ENCODE peak calls at places on chromosomes 2 and 18, in six cellular contexts. One of them, this sample, is unnamed.

GRCh38 chr2:235291464-235291863 is 202.4 kb upstream of the AGAP1 start:
- DNase-seq in right lobe of liver: no peak
- DNase-seq in SK-N-MC: no peak
- DNase-seq in stimulated activated CD4-positive, alpha-beta T cell treated with anti-CD3 and anti-CD28 coated beads, Interleukin-1b, Interleukin-23, amount 100 ng/mL, for 1 hour: no peak
- DNase-seq in right cardiac atrium: no peak
- DNase-seq in AG08396: no peak
- DNase-seq in this sample: no peak

GRCh38 chr2:207828361-207829057 is 58.8 kb upstream of the FZD5 start:
- DNase-seq in right lobe of liver: peak; percentile 59
- DNase-seq in SK-N-MC: no peak
- DNase-seq in stimulated activated CD4-positive, alpha-beta T cell treated with anti-CD3 and anti-CD28 coated beads, Interleukin-1b, Interleukin-23, amount 100 ng/mL, for 1 hour: no peak
- DNase-seq in right cardiac atrium: no peak
- DNase-seq in AG08396: no peak
- DNase-seq in this sample: peak; percentile 62

GRCh38 chr2:6652271-6652670 is 213.4 kb downstream of the CMPK2 start:
- DNase-seq in right lobe of liver: no peak
- DNase-seq in SK-N-MC: no peak
- DNase-seq in stimulated activated CD4-positive, alpha-beta T cell treated with anti-CD3 and anti-CD28 coated beads, Interleukin-1b, Interleukin-23, amount 100 ng/mL, for 1 hour: no peak
- DNase-seq in right cardiac atrium: no peak
- DNase-seq in AG08396: no peak
- DNase-seq in this sample: no peak

GRCh38 chr18:78809845-78810244 is 169.8 kb upstream of the SALL3 start:
- DNase-seq in right lobe of liver: no peak
- DNase-seq in SK-N-MC: no peak
- DNase-seq in stimulated activated CD4-positive, alpha-beta T cell treated with anti-CD3 and anti-CD28 coated beads, Interleukin-1b, Interleukin-23, amount 100 ng/mL, for 1 hour: no peak
- DNase-seq in right cardiac atrium: no peak
- DNase-seq in AG08396: no peak
- DNase-seq in this sample: no peak

GRCh38 chr2:134283701-134284100 is 29.8 kb downstream of the MGAT5 start:
- DNase-seq in right lobe of liver: no peak
- DNase-seq in SK-N-MC: no peak
- DNase-seq in stimulated activated CD4-positive, alpha-beta T cell treated with anti-CD3 and anti-CD28 coated beads, Interleukin-1b, Interleukin-23, amount 100 ng/mL, for 1 hour: no peak
- DNase-seq in right cardiac atrium: peak; percentile 49
- DNase-seq in AG08396: no peak
- DNase-seq in this sample: no peak

GRCh38 chr2:47486858-47487497 is 84.0 kb downstream of the MSH2 start:
- DNase-seq in right lobe of liver: no peak
- DNase-seq in SK-N-MC: no peak
- DNase-seq in stimulated activated CD4-positive, alpha-beta T cell treated with anti-CD3 and anti-CD28 coated beads, Interleukin-1b, Interleukin-23, amount 100 ng/mL, for 1 hour: no peak
- DNase-seq in right cardiac atrium: no peak
- DNase-seq in AG08396: no peak
- DNase-seq in this sample: no peak

GRCh38 chr2:85796549-85797262 is 42.9 kb downstream of the ATOH8 start:
- DNase-seq in right lobe of liver: no peak
- DNase-seq in SK-N-MC: no peak
- DNase-seq in stimulated activated CD4-positive, alpha-beta T cell treated with anti-CD3 and anti-CD28 coated beads, Interleukin-1b, Interleukin-23, amount 100 ng/mL, for 1 hour: no peak
- DNase-seq in right cardiac atrium: peak; percentile 92
- DNase-seq in AG08396: peak; percentile 73
- DNase-seq in this sample: no peak

GRCh38 chr18:48452863-48453323 is 43.7 kb upstream of the ZBTB7C start:
- DNase-seq in right lobe of liver: peak; percentile 46
- DNase-seq in SK-N-MC: no peak
- DNase-seq in stimulated activated CD4-positive, alpha-beta T cell treated with anti-CD3 and anti-CD28 coated beads, Interleukin-1b, Interleukin-23, amount 100 ng/mL, for 1 hour: no peak
- DNase-seq in right cardiac atrium: no peak
- DNase-seq in AG08396: no peak
- DNase-seq in this sample: no peak

GRCh38 chr2:15751477-15751876 is 159.8 kb downstream of the DDX1 start:
- DNase-seq in right lobe of liver: no peak
- DNase-seq in SK-N-MC: no peak
- DNase-seq in stimulated activated CD4-positive, alpha-beta T cell treated with anti-CD3 and anti-CD28 coated beads, Interleukin-1b, Interleukin-23, amount 100 ng/mL, for 1 hour: no peak
- DNase-seq in right cardiac atrium: no peak
- DNase-seq in AG08396: no peak
- DNase-seq in this sample: no peak

GRCh38 chr18:27604583-27604982 is 419.5 kb upstream of the CHST9 start:
- DNase-seq in right lobe of liver: no peak
- DNase-seq in SK-N-MC: no peak
- DNase-seq in stimulated activated CD4-positive, alpha-beta T cell treated with anti-CD3 and anti-CD28 coated beads, Interleukin-1b, Interleukin-23, amount 100 ng/mL, for 1 hour: no peak
- DNase-seq in right cardiac atrium: no peak
- DNase-seq in AG08396: no peak
- DNase-seq in this sample: no peak

GRCh38 chr18:24818451-24818850 is 358.0 kb downstream of the HRH4 start:
- DNase-seq in right lobe of liver: no peak
- DNase-seq in SK-N-MC: no peak
- DNase-seq in stimulated activated CD4-positive, alpha-beta T cell treated with anti-CD3 and anti-CD28 coated beads, Interleukin-1b, Interleukin-23, amount 100 ng/mL, for 1 hour: no peak
- DNase-seq in right cardiac atrium: no peak
- DNase-seq in AG08396: no peak
- DNase-seq in this sample: no peak

GRCh38 chr18:2083691-2084090 is 487.6 kb downstream of the METTL4 start:
- DNase-seq in right lobe of liver: no peak
- DNase-seq in SK-N-MC: no peak
- DNase-seq in stimulated activated CD4-positive, alpha-beta T cell treated with anti-CD3 and anti-CD28 coated beads, Interleukin-1b, Interleukin-23, amount 100 ng/mL, for 1 hour: no peak
- DNase-seq in right cardiac atrium: no peak
- DNase-seq in AG08396: no peak
- DNase-seq in this sample: peak; percentile 39

GRCh38 chr2:86307431-86307830 is 30.0 kb downstream of the REEP1 start:
- DNase-seq in right lobe of liver: no peak
- DNase-seq in SK-N-MC: no peak
- DNase-seq in stimulated activated CD4-positive, alpha-beta T cell treated with anti-CD3 and anti-CD28 coated beads, Interleukin-1b, Interleukin-23, amount 100 ng/mL, for 1 hour: no peak
- DNase-seq in right cardiac atrium: no peak
- DNase-seq in AG08396: no peak
- DNase-seq in this sample: no peak

GRCh38 chr2:128756372-128756730 is 437.7 kb upstream of the HS6ST1 start:
- DNase-seq in right lobe of liver: no peak
- DNase-seq in SK-N-MC: no peak
- DNase-seq in stimulated activated CD4-positive, alpha-beta T cell treated with anti-CD3 and anti-CD28 coated beads, Interleukin-1b, Interleukin-23, amount 100 ng/mL, for 1 hour: no peak
- DNase-seq in right cardiac atrium: peak; percentile 62
- DNase-seq in AG08396: no peak
- DNase-seq in this sample: no peak

GRCh38 chr2:38935568-38936172 is 46.0 kb downstream of the ARHGEF33 start:
- DNase-seq in right lobe of liver: no peak
- DNase-seq in SK-N-MC: no peak
- DNase-seq in stimulated activated CD4-positive, alpha-beta T cell treated with anti-CD3 and anti-CD28 coated beads, Interleukin-1b, Interleukin-23, amount 100 ng/mL, for 1 hour: no peak
- DNase-seq in right cardiac atrium: no peak
- DNase-seq in AG08396: no peak
- DNase-seq in this sample: no peak

GRCh38 chr2:120398961-120399888 is 53.3 kb downstream of the INHBB start:
- DNase-seq in right lobe of liver: no peak
- DNase-seq in SK-N-MC: no peak
- DNase-seq in stimulated activated CD4-positive, alpha-beta T cell treated with anti-CD3 and anti-CD28 coated beads, Interleukin-1b, Interleukin-23, amount 100 ng/mL, for 1 hour: no peak
- DNase-seq in right cardiac atrium: no peak
- DNase-seq in AG08396: no peak
- DNase-seq in this sample: peak; percentile 98

GRCh38 chr2:203404996-203405395 is 76.8 kb downstream of the ABI2 start:
- DNase-seq in right lobe of liver: no peak
- DNase-seq in SK-N-MC: no peak
- DNase-seq in stimulated activated CD4-positive, alpha-beta T cell treated with anti-CD3 and anti-CD28 coated beads, Interleukin-1b, Interleukin-23, amount 100 ng/mL, for 1 hour: no peak
- DNase-seq in right cardiac atrium: no peak
- DNase-seq in AG08396: peak; percentile 36
- DNase-seq in this sample: no peak

GRCh38 chr2:15096873-15097272 is 464.3 kb downstream of the NBAS start:
- DNase-seq in right lobe of liver: no peak
- DNase-seq in SK-N-MC: no peak
- DNase-seq in stimulated activated CD4-positive, alpha-beta T cell treated with anti-CD3 and anti-CD28 coated beads, Interleukin-1b, Interleukin-23, amount 100 ng/mL, for 1 hour: no peak
- DNase-seq in right cardiac atrium: no peak
- DNase-seq in AG08396: no peak
- DNase-seq in this sample: no peak

GRCh38 chr18:35407871-35408481 is 30.8 kb upstream of the ZNF396 start:
- DNase-seq in right lobe of liver: no peak
- DNase-seq in SK-N-MC: peak; percentile 22
- DNase-seq in stimulated activated CD4-positive, alpha-beta T cell treated with anti-CD3 and anti-CD28 coated beads, Interleukin-1b, Interleukin-23, amount 100 ng/mL, for 1 hour: no peak
- DNase-seq in right cardiac atrium: no peak
- DNase-seq in AG08396: peak; percentile 51
- DNase-seq in this sample: no peak

GRCh38 chr2:161676902-161677496 is 52.8 kb downstream of the SLC4A10 start:
- DNase-seq in right lobe of liver: no peak
- DNase-seq in SK-N-MC: no peak
- DNase-seq in stimulated activated CD4-positive, alpha-beta T cell treated with anti-CD3 and anti-CD28 coated beads, Interleukin-1b, Interleukin-23, amount 100 ng/mL, for 1 hour: no peak
- DNase-seq in right cardiac atrium: no peak
- DNase-seq in AG08396: no peak
- DNase-seq in this sample: no peak

GRCh38 chr18:505483-506122 is 5.1 kb upstream of the COLEC12 start:
- DNase-seq in right lobe of liver: no peak
- DNase-seq in SK-N-MC: no peak
- DNase-seq in stimulated activated CD4-positive, alpha-beta T cell treated with anti-CD3 and anti-CD28 coated beads, Interleukin-1b, Interleukin-23, amount 100 ng/mL, for 1 hour: no peak
- DNase-seq in right cardiac atrium: no peak
- DNase-seq in AG08396: no peak
- DNase-seq in this sample: no peak

GRCh38 chr2:72803151-72803550 is 22.7 kb downstream of the EXOC6B start:
- DNase-seq in right lobe of liver: no peak
- DNase-seq in SK-N-MC: no peak
- DNase-seq in stimulated activated CD4-positive, alpha-beta T cell treated with anti-CD3 and anti-CD28 coated beads, Interleukin-1b, Interleukin-23, amount 100 ng/mL, for 1 hour: no peak
- DNase-seq in right cardiac atrium: no peak
- DNase-seq in AG08396: no peak
- DNase-seq in this sample: no peak

GRCh38 chr2:231709981-231710750 is 1.8 kb downstream of the PTMA start:
- DNase-seq in right lobe of liver: peak; percentile 89
- DNase-seq in SK-N-MC: no peak
- DNase-seq in stimulated activated CD4-positive, alpha-beta T cell treated with anti-CD3 and anti-CD28 coated beads, Interleukin-1b, Interleukin-23, amount 100 ng/mL, for 1 hour: peak; percentile 79
- DNase-seq in right cardiac atrium: peak; percentile 93
- DNase-seq in AG08396: peak; percentile 97
- DNase-seq in this sample: peak; percentile 71

GRCh38 chr2:191688934-191689695 is 11.2 kb downstream of the NABP1 start:
- DNase-seq in right lobe of liver: no peak
- DNase-seq in SK-N-MC: no peak
- DNase-seq in stimulated activated CD4-positive, alpha-beta T cell treated with anti-CD3 and anti-CD28 coated beads, Interleukin-1b, Interleukin-23, amount 100 ng/mL, for 1 hour: no peak
- DNase-seq in right cardiac atrium: no peak
- DNase-seq in AG08396: no peak
- DNase-seq in this sample: peak; percentile 67

GRCh38 chr2:218129756-218130155 is 3.9 kb downstream of the CXCR2 start:
- DNase-seq in right lobe of liver: no peak
- DNase-seq in SK-N-MC: no peak
- DNase-seq in stimulated activated CD4-positive, alpha-beta T cell treated with anti-CD3 and anti-CD28 coated beads, Interleukin-1b, Interleukin-23, amount 100 ng/mL, for 1 hour: no peak
- DNase-seq in right cardiac atrium: no peak
- DNase-seq in AG08396: no peak
- DNase-seq in this sample: no peak

GRCh38 chr2:121707920-121708361 is 28.7 kb downstream of the NIFK start:
- DNase-seq in right lobe of liver: no peak
- DNase-seq in SK-N-MC: no peak
- DNase-seq in stimulated activated CD4-positive, alpha-beta T cell treated with anti-CD3 and anti-CD28 coated beads, Interleukin-1b, Interleukin-23, amount 100 ng/mL, for 1 hour: no peak
- DNase-seq in right cardiac atrium: no peak
- DNase-seq in AG08396: no peak
- DNase-seq in this sample: peak; percentile 78

GRCh38 chr2:157627594-157628281 is 926 bp downstream of the ACVR1C start:
- DNase-seq in right lobe of liver: no peak
- DNase-seq in SK-N-MC: no peak
- DNase-seq in stimulated activated CD4-positive, alpha-beta T cell treated with anti-CD3 and anti-CD28 coated beads, Interleukin-1b, Interleukin-23, amount 100 ng/mL, for 1 hour: peak; percentile 10
- DNase-seq in right cardiac atrium: no peak
- DNase-seq in AG08396: peak; percentile 11
- DNase-seq in this sample: no peak

GRCh38 chr2:195495966-195496365 is 161.1 kb upstream of the SLC39A10 start:
- DNase-seq in right lobe of liver: no peak
- DNase-seq in SK-N-MC: no peak
- DNase-seq in stimulated activated CD4-positive, alpha-beta T cell treated with anti-CD3 and anti-CD28 coated beads, Interleukin-1b, Interleukin-23, amount 100 ng/mL, for 1 hour: no peak
- DNase-seq in right cardiac atrium: no peak
- DNase-seq in AG08396: no peak
- DNase-seq in this sample: no peak

GRCh38 chr2:155372969-155373368 is 674.5 kb downstream of the KCNJ3 start:
- DNase-seq in right lobe of liver: no peak
- DNase-seq in SK-N-MC: peak; percentile 18
- DNase-seq in stimulated activated CD4-positive, alpha-beta T cell treated with anti-CD3 and anti-CD28 coated beads, Interleukin-1b, Interleukin-23, amount 100 ng/mL, for 1 hour: no peak
- DNase-seq in right cardiac atrium: no peak
- DNase-seq in AG08396: no peak
- DNase-seq in this sample: no peak

GRCh38 chr2:44275915-44276279 is 617 bp downstream of the SLC3A1 start:
- DNase-seq in right lobe of liver: no peak
- DNase-seq in SK-N-MC: no peak
- DNase-seq in stimulated activated CD4-positive, alpha-beta T cell treated with anti-CD3 and anti-CD28 coated beads, Interleukin-1b, Interleukin-23, amount 100 ng/mL, for 1 hour: no peak
- DNase-seq in right cardiac atrium: no peak
- DNase-seq in AG08396: peak; percentile 26
- DNase-seq in this sample: no peak

GRCh38 chr2:8548871-8549221 is 133.0 kb upstream of the ID2 start:
- DNase-seq in right lobe of liver: no peak
- DNase-seq in SK-N-MC: no peak
- DNase-seq in stimulated activated CD4-positive, alpha-beta T cell treated with anti-CD3 and anti-CD28 coated beads, Interleukin-1b, Interleukin-23, amount 100 ng/mL, for 1 hour: no peak
- DNase-seq in right cardiac atrium: no peak
- DNase-seq in AG08396: no peak
- DNase-seq in this sample: no peak

GRCh38 chr2:15058015-15058414 is 425.5 kb downstream of the LRATD1 start:
- DNase-seq in right lobe of liver: no peak
- DNase-seq in SK-N-MC: no peak
- DNase-seq in stimulated activated CD4-positive, alpha-beta T cell treated with anti-CD3 and anti-CD28 coated beads, Interleukin-1b, Interleukin-23, amount 100 ng/mL, for 1 hour: no peak
- DNase-seq in right cardiac atrium: no peak
- DNase-seq in AG08396: no peak
- DNase-seq in this sample: no peak

GRCh38 chr18:22286576-22286975 is 117.2 kb downstream of the GATA6 start:
- DNase-seq in right lobe of liver: peak; percentile 69
- DNase-seq in SK-N-MC: no peak
- DNase-seq in stimulated activated CD4-positive, alpha-beta T cell treated with anti-CD3 and anti-CD28 coated beads, Interleukin-1b, Interleukin-23, amount 100 ng/mL, for 1 hour: no peak
- DNase-seq in right cardiac atrium: peak; percentile 69
- DNase-seq in AG08396: no peak
- DNase-seq in this sample: no peak

GRCh38 chr2:172726172-172726735 is 9.4 kb upstream of the RAPGEF4 start:
- DNase-seq in right lobe of liver: peak; percentile 65
- DNase-seq in SK-N-MC: no peak
- DNase-seq in stimulated activated CD4-positive, alpha-beta T cell treated with anti-CD3 and anti-CD28 coated beads, Interleukin-1b, Interleukin-23, amount 100 ng/mL, for 1 hour: no peak
- DNase-seq in right cardiac atrium: no peak
- DNase-seq in AG08396: no peak
- DNase-seq in this sample: peak; percentile 50

This sample was measured in Caco-2.